ENCODE peak calls at places on chromosomes 5 and 9, in six cellular contexts. O, J, T, N, P and F are unnamed samples.

GRCh38 chr5:119319401-119319800 is 36.4 kb upstream of the TNFAIP8 start:
- DNase-seq in T (no peak), N (no peak), J (no peak), P (no peak), O (no peak), F (no peak)

GRCh38 chr9:116644099-116644688 is 42.9 kb upstream of the TRIM32 start:
- DNase-seq in T (no peak), O (no peak), P (no peak), N (no peak), J (no peak), F (peak; percentile 44)

GRCh38 chr9:21516796-21517195 is 34.7 kb upstream of the IFNE start:
- DNase-seq in T (no peak), P (no peak), J (no peak), O (no peak), N (no peak), F (peak; percentile 34)

GRCh38 chr9:112104901-112105300 is 70.2 kb downstream of the SUSD1 start:
- DNase-seq in P (no peak), N (no peak), T (no peak), J (no peak), O (no peak), F (no peak)

GRCh38 chr5:7857361-7857760 is 6.4 kb upstream of the CFAP90 start:
- DNase-seq in N (no peak), O (no peak), T (no peak), J (no peak), P (no peak), F (no peak)

GRCh38 chr5:67425514-67425913 is 228.9 kb upstream of the CD180 start:
- DNase-seq in J (no peak), N (no peak), P (no peak), T (no peak), O (no peak), F (peak; percentile 21)

GRCh38 chr5:8633706-8634105 is 764.8 kb downstream of the MTRR start:
- DNase-seq in N (no peak), T (no peak), P (no peak), O (no peak), J (no peak), F (peak; percentile 76)

GRCh38 chr9:116726606-116727005 is 39.5 kb downstream of the TRIM32 start:
- DNase-seq in T (no peak), J (no peak), N (no peak), O (no peak), P (no peak), F (no peak)

GRCh38 chr5:9069650-9070049 is 476.2 kb downstream of the SEMA5A start:
- DNase-seq in P (no peak), T (no peak), J (no peak), N (no peak), O (no peak), F (peak; percentile 62)

GRCh38 chr9:37178742-37179141 is 58.4 kb downstream of the ZCCHC7 start:
- DNase-seq in J (no peak), N (no peak), O (no peak), T (no peak), P (no peak), F (no peak)

GRCh38 chr5:176716320-176716719 is 69.0 kb downstream of the TSPAN17 start:
- DNase-seq in J (peak; percentile 66), P (no peak), O (no peak), T (no peak), N (peak; percentile 66), F (peak; percentile 87)

GRCh38 chr5:162436055-162436454 is 368.5 kb downstream of the GABRG2 start:
- DNase-seq in J (no peak), O (no peak), P (no peak), N (no peak), T (no peak), F (no peak)

GRCh38 chr9:83649080-83649479 is 26.1 kb downstream of the IDNK start:
- DNase-seq in O (peak; percentile 64), T (peak; percentile 84), P (peak; percentile 4), N (peak; percentile 51), J (peak; percentile 18), F (peak; percentile 61)

GRCh38 chr5:154309805-154310204 is 119.3 kb downstream of the GALNT10 start:
- DNase-seq in J (no peak), N (no peak), O (no peak), T (no peak), P (no peak), F (no peak)

GRCh38 chr5:178902849-178903248 is 7.1 kb downstream of the ZFP2 start:
- DNase-seq in N (no peak), O (no peak), T (no peak), P (no peak), J (no peak), F (no peak)

GRCh38 chr9:1298027-1298426 is 247.9 kb downstream of the DMRT2 start:
- DNase-seq in N (no peak), J (no peak), T (no peak), P (no peak), O (no peak), F (no peak)

GRCh38 chr9:69874301-69875060 is 53.9 kb downstream of the CFAP95 start:
- DNase-seq in J (no peak), N (no peak), O (no peak), P (no peak), T (peak; percentile 6), F (peak; percentile 64)

GRCh38 chr9:38392235-38393127 is at the start of gene ALDH1B1:
- DNase-seq in P (peak; percentile 84), J (peak; percentile 90), T (peak; percentile 93), N (peak; percentile 72), O (peak; percentile 87), F (peak; percentile 88)

GRCh38 chr9:3578786-3579185 is 53.0 kb upstream of the RFX3 start:
- DNase-seq in T (no peak), J (no peak), P (no peak), O (no peak), N (no peak), F (peak; percentile 62)

GRCh38 chr9:104927912-104928740 is at the start of gene ABCA1:
- DNase-seq in N (peak; percentile 69), T (peak; percentile 59), O (peak; percentile 93), J (peak; percentile 5), P (peak; percentile 52), F (peak; percentile 79)

GRCh38 chr9:94973491-94973941 is 247.0 kb downstream of the AOPEP start:
- DNase-seq in P (no peak), T (no peak), O (no peak), J (no peak), N (no peak), F (peak; percentile 35)

GRCh38 chr9:109251080-109251775 is 69.6 kb downstream of the EPB41L4B start:
- DNase-seq in P (peak; percentile 95), T (no peak), N (no peak), O (no peak), J (no peak), F (peak; percentile 49)